ENCODE peak calls at places on chromosome 1, in eight cellular contexts. J is heart left ventricle, Y is lung, U is OCI-LY7, Z is right atrium auricular region, L is fibroblast of lung, F is IMR-90, K is uterus. V is an unnamed sample. For H3K4me1, the result is how much of the 10 kb centered on the place peaks cover.

GRCh38 chr1:211527006-211527405 is 35.0 kb upstream of the RD3 start:
- DNase-seq in J (no peak), Y (no peak), U (peak), Z (no peak), L (no peak), F (no peak), K (no peak), V (no peak)

GRCh38 chr1:234546890-234547788 is 62.8 kb downstream of the IRF2BP2 start:
- DNase-seq in J (no peak), Y (no peak), U (no peak), Z (no peak), L (peak), F (peak), K (no peak), V (no peak)

GRCh38 chr1:41558761-41559171 is 74.3 kb upstream of the EDN2 start:
- DNase-seq in J (peak), Y (no peak), U (no peak), Z (no peak), L (no peak), F (no peak), K (no peak), V (no peak)

GRCh38 chr1:162228586-162228985 is 148.1 kb downstream of the SPATA46 start:
- DNase-seq in J (no peak), Y (no peak), U (no peak), Z (no peak), L (no peak), F (no peak), K (no peak), V (no peak)

GRCh38 chr1:61073871-61074270 is 8.5 kb upstream of the NFIA start:
- DNase-seq in J (no peak), Y (no peak), U (no peak), Z (no peak), L (no peak), F (no peak), K (no peak), V (no peak)

GRCh38 chr1:5551274-5551966 is 440.8 kb downstream of the NPHP4 start:
- DNase-seq in J (no peak), Y (no peak), U (no peak), Z (no peak), L (no peak), F (no peak), K (no peak), V (peak)

GRCh38 chr1:43543567-43543966 is 12.9 kb downstream of the PTPRF start:
- DNase-seq in J (no peak), Y (no peak), U (no peak), Z (no peak), L (no peak), F (no peak), K (no peak), V (no peak)

GRCh38 chr1:183242556-183242955 is 56.5 kb downstream of the LAMC2 start:
- DNase-seq in J (no peak), Y (no peak), U (no peak), Z (no peak), L (peak), F (no peak), K (no peak), V (no peak)

GRCh38 chr1:96333522-96334235 is 387.9 kb upstream of the PTBP2 start:
- DNase-seq in J (no peak), Y (no peak), U (no peak), Z (no peak), L (no peak), F (no peak), K (no peak), V (no peak)

GRCh38 chr1:178716111-178716510 is 8.9 kb upstream of the RALGPS2 start:
- DNase-seq in J (no peak), Y (no peak), U (no peak), Z (no peak), L (no peak), F (peak), K (no peak), V (no peak)

GRCh38 chr1:245365621-245366020 is 210.8 kb downstream of the KIF26B start:
- DNase-seq in J (no peak), Y (no peak), U (no peak), Z (no peak), L (no peak), F (no peak), K (no peak), V (no peak)

GRCh38 chr1:53661496-53661895 is 77.5 kb downstream of the GLIS1 start:
- DNase-seq in J (no peak), Y (no peak), U (no peak), Z (no peak), L (no peak), F (no peak), K (no peak), V (no peak)

GRCh38 chr1:8598060-8598724 is 219.2 kb downstream of the RERE start:
- DNase-seq in J (peak), Y (no peak), U (no peak), Z (peak), L (peak), F (peak), K (peak), V (no peak)

GRCh38 chr1:78370356-78370755 is 120.4 kb upstream of the PTGFR start:
- DNase-seq in J (no peak), Y (no peak), U (no peak), Z (no peak), L (peak), F (peak), K (no peak), V (no peak)

GRCh38 chr1:174021611-174022079 is 512 bp downstream of the RC3H1 start:
- DNase-seq in J (peak), Y (peak), U (peak), Z (no peak), L (peak), F (peak), K (peak), V (no peak)

DNA sequence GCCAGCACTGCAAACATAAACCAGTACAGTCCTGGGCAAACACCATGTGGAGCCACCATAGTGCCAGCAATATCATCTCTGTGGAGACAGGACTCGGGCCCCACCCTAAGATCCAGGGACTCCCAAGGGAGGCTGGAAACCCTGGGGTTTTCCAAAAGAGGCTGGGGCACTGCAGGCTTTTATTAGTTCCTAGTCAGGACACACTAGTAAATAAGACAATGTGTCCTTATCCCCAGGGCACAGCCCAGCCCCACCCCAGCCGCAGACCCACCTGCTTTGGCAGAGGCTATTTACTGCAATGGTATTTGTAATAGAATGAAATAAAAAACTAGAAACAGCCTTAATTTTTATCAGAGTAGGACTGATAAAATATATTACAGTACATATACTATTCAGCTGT is 486 bp upstream of the GJB3 start:
- DNase-seq in J (no peak), Y (no peak), U (no peak), Z (no peak), L (no peak), F (no peak), K (no peak), V (no peak)
- H3K4me3 ChIP-seq in J (no peak), Y (no peak), U (no peak), Z (no peak), L (no peak), F (no peak), K (no peak), V (no peak)

GRCh38 chr1:65924471-65924870 is 131.8 kb downstream of the PDE4B start:
- DNase-seq in J (no peak), Y (no peak), U (no peak), Z (no peak), L (peak), F (peak), K (no peak), V (no peak)

GRCh38 chr1:65918564-65918963 is 125.9 kb downstream of the PDE4B start:
- DNase-seq in J (no peak), Y (no peak), U (no peak), Z (no peak), L (no peak), F (no peak), K (no peak), V (no peak)

DNA sequence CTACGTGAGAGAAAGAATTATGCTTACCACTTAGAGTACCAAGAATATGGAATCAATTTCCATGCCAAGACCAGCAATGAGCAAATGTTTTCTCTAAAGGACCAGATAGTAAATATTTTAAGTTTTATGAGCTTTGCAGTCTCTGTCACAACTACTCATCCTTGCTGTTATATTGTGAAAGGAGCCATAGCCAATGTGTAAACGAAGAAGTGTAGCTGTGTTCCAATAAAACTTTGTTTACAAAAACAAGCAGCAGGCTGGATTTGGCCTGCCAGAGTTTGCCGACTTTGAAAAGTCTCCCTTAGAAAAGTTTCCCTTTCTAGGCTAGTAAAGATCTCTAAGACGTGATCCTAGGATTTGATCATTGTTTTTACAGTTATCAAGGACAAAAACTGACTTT is 128.8 kb downstream of the PDE4B start:
- DNase-seq in J (no peak), Y (no peak), U (no peak), Z (no peak), L (no peak), F (no peak), K (no peak), V (no peak)
- H3K4me1 ChIP-seq in J (under half), Y (under half), U (under half), Z (under half), L (under half), F (under half), K (under half), V (under half)

DNA sequence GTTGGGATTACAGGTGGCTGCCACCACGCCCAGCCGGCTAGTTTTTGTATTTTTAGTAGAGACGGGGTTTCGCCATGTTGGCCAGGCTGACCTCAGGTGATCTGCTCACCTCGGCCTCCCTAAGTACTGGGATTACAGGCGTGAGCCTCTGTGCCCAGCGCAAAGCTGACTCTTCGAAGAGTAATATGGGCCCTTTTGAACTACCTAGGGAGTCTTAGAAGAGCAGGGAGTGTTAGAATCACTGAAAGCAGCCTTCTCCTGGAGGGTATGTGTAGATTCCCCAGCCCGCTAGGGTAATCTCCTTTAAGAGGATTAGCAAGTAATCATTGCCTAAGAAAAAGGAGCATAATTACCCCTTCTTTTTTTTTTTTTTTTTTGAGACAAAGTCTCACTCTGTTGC is 6.5 kb upstream of the MAST2 start:
- DNase-seq in J (no peak), Y (no peak), U (no peak), Z (no peak), L (no peak), F (no peak), K (no peak), V (peak)
- TF ChIP-seq CTCF in J (no peak), Y (no peak), U (no peak), Z (no peak), L (no peak), F (no peak), K (no peak), V (no peak)

GRCh38 chr1:223771469-223771813 is 59.1 kb downstream of the CAPN2 start:
- DNase-seq in J (no peak), Y (no peak), U (no peak), Z (no peak), L (no peak), F (no peak), K (no peak), V (no peak)

GRCh38 chr1:223770621-223771315 is 58.4 kb downstream of the CAPN2 start:
- DNase-seq in J (no peak), Y (no peak), U (no peak), Z (peak), L (no peak), F (no peak), K (no peak), V (no peak)

GRCh38 chr1:223772771-223773160 is 60.4 kb downstream of the CAPN2 start:
- DNase-seq in J (no peak), Y (no peak), U (no peak), Z (peak), L (no peak), F (no peak), K (no peak), V (no peak)

GRCh38 chr1:223774133-223774811 is 61.9 kb downstream of the CAPN2 start:
- DNase-seq in J (no peak), Y (no peak), U (no peak), Z (peak), L (no peak), F (no peak), K (no peak), V (no peak)

GRCh38 chr1:223771814-223772770 is 59.8 kb downstream of the CAPN2 start:
- DNase-seq in J (peak), Y (peak), U (no peak), Z (peak), L (peak), F (peak), K (peak), V (no peak)
- H3K4me3 ChIP-seq in J (no peak), Y (no peak), U (no peak), Z (no peak), L (no peak), F (no peak), K (no peak), V (no peak)

GRCh38 chr1:155964193-155964592 is 14.2 kb downstream of the ARHGEF2 start:
- DNase-seq in J (no peak), Y (no peak), U (no peak), Z (no peak), L (no peak), F (no peak), K (no peak), V (no peak)

GRCh38 chr1:155968670-155969069 is 9.7 kb downstream of the ARHGEF2 start:
- DNase-seq in J (peak), Y (no peak), U (no peak), Z (no peak), L (peak), F (peak), K (no peak), V (no peak)

GRCh38 chr1:155966135-155966534 is 12.2 kb downstream of the ARHGEF2 start:
- DNase-seq in J (no peak), Y (no peak), U (no peak), Z (no peak), L (no peak), F (no peak), K (no peak), V (no peak)

GRCh38 chr1:155967410-155968400 is 10.6 kb downstream of the ARHGEF2 start:
- DNase-seq in J (peak), Y (no peak), U (no peak), Z (no peak), L (peak), F (no peak), K (no peak), V (no peak)

DNA sequence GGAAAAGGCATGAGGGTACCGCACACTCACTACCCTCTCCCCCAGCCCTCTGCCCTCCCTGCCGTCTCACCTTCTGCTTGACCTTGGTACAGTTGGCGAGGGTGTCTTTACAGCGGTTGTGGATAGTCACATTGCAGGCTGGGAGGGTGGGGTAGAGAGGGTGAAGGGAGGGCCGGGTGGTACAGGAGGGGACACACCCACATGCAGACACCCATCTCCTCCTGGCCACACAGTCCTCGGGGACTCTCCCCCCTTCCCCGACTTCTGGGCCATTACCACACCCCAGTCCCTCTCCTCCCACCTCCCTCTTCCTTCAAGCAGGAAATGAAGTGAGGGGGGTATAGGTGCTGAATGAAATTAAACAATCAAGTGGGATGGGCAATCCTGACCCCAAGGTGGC is 11.6 kb downstream of the ARHGEF2 start:
- DNase-seq in J (no peak), Y (no peak), U (no peak), Z (no peak), L (no peak), F (no peak), K (no peak), V (no peak)
- H3K4me1 ChIP-seq in J (half or more), Y (under half), U (under half), Z (under half), L (half or more), F (under half), K (under half), V (half or more)

V was measured in esophagus muscularis mucosa.